ENCODE peak calls at places on chromosomes 2 and 18, in eight cellular contexts. H, I, M, R, X, C, K and G are unnamed samples.
A peak's percentile ranks its signal among the peaks of the same experiment; 100 is the strongest.

GRCh38 chr2:66305714-66306113 is 129.2 kb upstream of the MEIS1 start:
- DNase-seq in H (no peak), I (no peak), M (peak; percentile 44), R (peak; percentile 2), X (no peak), C (no peak), K (peak; percentile 89), G (peak; percentile 1)

GRCh38 chr18:9825571-9826073 is 60.2 kb upstream of the TXNDC2 start:
- DNase-seq in H (no peak), I (peak; percentile 95), M (no peak), R (peak; percentile 96), X (no peak), C (peak; percentile 89), K (peak; percentile 97), G (peak; percentile 96)

GRCh38 chr2:25614711-25615110 is 58.7 kb downstream of the DTNB start:
- DNase-seq in H (no peak), I (no peak), M (no peak), R (no peak), X (no peak), C (no peak), K (no peak), G (no peak)

GRCh38 chr2:27204566-27204965 is 7.3 kb upstream of the ATRAID start:
- DNase-seq in H (no peak), I (no peak), M (no peak), R (no peak), X (no peak), C (no peak), K (no peak), G (no peak)

GRCh38 chr2:48852938-48853337 is 97.4 kb upstream of the LHCGR start:
- DNase-seq in H (no peak), I (no peak), M (no peak), R (peak; percentile 97), X (no peak), C (peak; percentile 1), K (peak; percentile 77), G (peak; percentile 95)

GRCh38 chr2:96550787-96551604 is 14.4 kb downstream of the ARID5A start:
- DNase-seq in H (no peak), I (no peak), M (peak; percentile 12), R (no peak), X (no peak), C (no peak), K (no peak), G (no peak)

GRCh38 chr2:69082430-69082997 is 69.5 kb downstream of the ANTXR1 start:
- DNase-seq in H (no peak), I (peak; percentile 95), M (no peak), R (peak; percentile 90), X (no peak), C (peak; percentile 99), K (peak; percentile 85), G (peak; percentile 70)

GRCh38 chr18:35672897-35673296 is 91.4 kb downstream of the GALNT1 start:
- DNase-seq in H (no peak), I (peak; percentile 90), M (no peak), R (peak; percentile 77), X (no peak), C (no peak), K (peak; percentile 58), G (peak; percentile 8)

DNA sequence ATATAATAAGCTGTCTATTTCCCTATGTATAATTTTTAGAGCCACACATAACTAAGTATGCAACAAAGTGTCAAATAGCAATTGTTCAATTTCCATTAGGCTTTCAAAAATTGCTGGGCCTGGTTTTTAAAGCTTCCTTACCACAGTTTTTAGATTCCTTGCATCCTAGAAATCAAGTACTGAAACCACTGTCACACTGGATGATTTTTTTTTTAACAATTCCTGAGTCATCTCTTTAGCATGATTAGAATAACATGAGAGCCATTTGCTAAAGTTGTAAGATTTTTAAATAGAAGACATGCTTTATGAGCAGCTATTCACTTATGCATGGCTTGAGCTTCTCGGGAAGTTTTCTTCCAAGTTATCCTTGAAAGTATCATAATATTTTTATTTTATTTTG is 319.5 kb upstream of the NXPH2 start:
- DNase-seq in H (no peak), I (no peak), M (no peak), R (no peak), X (no peak), C (no peak), K (no peak), G (peak; percentile 25)
- H3K4me2 ChIP-seq in H (no peak overlapping the region), I (no peak overlapping the region), M (no peak overlapping the region), R (no peak overlapping the region), X (no peak overlapping the region), C (no peak overlapping the region), K (no peak overlapping the region), G (no peak overlapping the region)

GRCh38 chr2:207530160-207531023 is 630 bp downstream of the CREB1 start:
- DNase-seq in H (peak; percentile 37), I (peak; percentile 45), M (peak; percentile 82), R (no peak), X (peak; percentile 65), C (peak; percentile 69), K (peak; percentile 49), G (no peak)

GRCh38 chr2:207532676-207533075 is 2.9 kb downstream of the CREB1 start:
- DNase-seq in H (no peak), I (no peak), M (no peak), R (no peak), X (no peak), C (no peak), K (no peak), G (no peak)

GRCh38 chr2:207528980-207529329 is 807 bp upstream of the CREB1 start:
- DNase-seq in H (peak; percentile 20), I (peak; percentile 46), M (no peak), R (no peak), X (peak; percentile 61), C (peak; percentile 65), K (peak; percentile 26), G (no peak)

GRCh38 chr2:207529330-207530159 is at the start of gene CREB1:
- DNase-seq in H (peak; percentile 99), I (peak; percentile 99), M (peak; percentile 98), R (peak; percentile 98), X (peak; percentile 99), C (peak; percentile 99), K (peak; percentile 98), G (peak; percentile 98)

DNA sequence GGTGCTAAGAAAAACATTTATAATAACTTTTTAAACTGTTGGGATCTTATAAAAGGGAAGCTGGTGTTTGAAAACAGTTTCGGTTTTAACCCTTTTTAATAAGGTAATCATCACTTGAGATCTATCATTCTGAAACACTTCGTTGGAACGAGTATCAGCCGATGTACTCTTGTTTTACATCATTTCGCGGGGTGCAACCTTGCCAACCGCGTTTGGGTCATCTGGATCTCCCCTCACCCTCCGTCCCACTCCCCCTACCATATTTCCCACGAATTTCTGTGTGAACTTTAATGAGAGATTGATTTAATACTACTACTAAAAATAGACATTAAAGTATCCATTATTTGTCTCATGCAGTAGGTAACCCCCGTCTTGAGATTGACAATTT is 1.3 kb downstream of the CREB1 start:
- DNase-seq in H (peak; percentile 34), I (no peak), M (peak; percentile 19), R (no peak), X (no peak), C (no peak), K (peak; percentile 35), G (no peak)
- H3K4me1 ChIP-seq in H (peaks cover 3% of the 10 kb centered on the region), I (peaks cover 25% of the 10 kb centered on the region), M (peaks cover 9% of the 10 kb centered on the region), R (no peaks in the 10 kb centered on the region), X (peaks cover 53% of the 10 kb centered on the region), C (peaks cover 9% of the 10 kb centered on the region), K (no peaks in the 10 kb centered on the region), G (peaks cover 3% of the 10 kb centered on the region)

GRCh38 chr2:75609334-75609689 is 37.3 kb upstream of the MRPL19 start:
- DNase-seq in H (no peak), I (no peak), M (no peak), R (no peak), X (no peak), C (no peak), K (no peak), G (no peak)

GRCh38 chr2:75608684-75609333 is 37.8 kb upstream of the MRPL19 start:
- DNase-seq in H (peak; percentile 59), I (peak; percentile 80), M (peak; percentile 80), R (peak; percentile 47), X (peak; percentile 67), C (peak; percentile 57), K (peak; percentile 51), G (no peak)

GRCh38 chr2:75609937-75610508 is 36.6 kb upstream of the MRPL19 start:
- DNase-seq in H (no peak), I (peak; percentile 29), M (no peak), R (peak; percentile 36), X (peak; percentile 43), C (no peak), K (no peak), G (peak; percentile 60)

GRCh38 chr2:75612108-75612861 is 34.3 kb upstream of the MRPL19 start:
- DNase-seq in H (no peak), I (no peak), M (no peak), R (no peak), X (no peak), C (no peak), K (no peak), G (no peak)

DNA sequence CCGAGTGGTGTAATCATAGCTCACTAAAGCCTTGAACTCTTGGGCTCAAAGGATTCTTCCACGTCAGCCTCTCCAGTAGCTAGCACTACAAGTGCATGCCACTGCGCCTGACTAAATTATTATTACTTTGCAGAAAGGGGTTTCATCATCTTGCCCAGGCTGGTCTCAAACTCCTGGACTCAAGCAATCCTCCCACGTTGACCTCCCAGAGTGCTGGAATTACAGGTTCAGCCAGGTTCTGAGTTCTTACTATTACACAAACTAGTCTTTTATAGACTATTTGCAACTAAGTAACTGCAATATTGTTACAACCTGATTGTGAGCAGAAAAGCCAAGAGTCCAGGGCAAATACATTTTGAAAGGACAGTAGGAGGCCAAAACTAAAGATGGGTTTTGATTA is 35.9 kb upstream of the MRPL19 start:
- DNase-seq in H (no peak), I (no peak), M (no peak), R (no peak), X (no peak), C (no peak), K (no peak), G (no peak)
- H3K27me3 ChIP-seq in H (no peaks in the 10 kb centered on the region), I (no peaks in the 10 kb centered on the region), M (no peaks in the 10 kb centered on the region), R (peaks cover 24% of the 10 kb centered on the region), X (no peaks in the 10 kb centered on the region), C (peaks cover 24% of the 10 kb centered on the region), K (peaks cover 10% of the 10 kb centered on the region), G (no peaks in the 10 kb centered on the region)

GRCh38 chr2:11385222-11385621 is 40.8 kb upstream of the ROCK2 start:
- DNase-seq in H (no peak), I (no peak), M (no peak), R (no peak), X (no peak), C (no peak), K (no peak), G (no peak)

GRCh38 chr2:11387831-11388230 is 43.4 kb upstream of the ROCK2 start:
- DNase-seq in H (no peak), I (peak; percentile 48), M (no peak), R (no peak), X (no peak), C (no peak), K (no peak), G (no peak)

GRCh38 chr2:11387100-11387390 is 42.6 kb upstream of the ROCK2 start:
- DNase-seq in H (no peak), I (peak; percentile 37), M (peak; percentile 80), R (no peak), X (no peak), C (peak; percentile 43), K (no peak), G (no peak)

GRCh38 chr2:11388262-11389047 is 44.0 kb upstream of the ROCK2 start:
- DNase-seq in H (no peak), I (peak; percentile 23), M (no peak), R (no peak), X (no peak), C (no peak), K (no peak), G (no peak)

DNA sequence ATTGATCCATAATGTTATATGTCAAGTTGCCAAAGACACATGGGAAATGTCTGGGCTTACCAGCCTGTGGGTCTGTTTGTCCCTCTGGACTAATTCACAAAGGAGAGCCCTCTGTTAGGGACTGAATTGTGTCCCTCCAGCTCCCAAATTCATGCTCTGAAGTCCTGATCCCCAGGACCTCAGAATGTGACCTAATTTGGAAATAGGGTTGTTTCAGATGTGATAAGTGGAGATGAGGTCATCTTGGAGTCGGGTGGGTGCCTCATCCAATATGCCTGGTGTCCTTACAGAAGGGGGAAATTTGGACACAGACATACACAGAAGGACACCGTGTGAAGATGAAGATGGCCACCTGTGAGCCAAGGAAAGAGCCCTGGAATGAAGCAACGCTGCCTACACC is 41.4 kb upstream of the ROCK2 start:
- DNase-seq in H (no peak), I (no peak), M (no peak), R (no peak), X (no peak), C (no peak), K (no peak), G (no peak)
- H3K4me2 ChIP-seq in H (no peak overlapping the region), I (peak overlapping the region; percentile 55), M (peak overlapping the region; percentile 52), R (no peak overlapping the region), X (no peak overlapping the region), C (no peak overlapping the region), K (no peak overlapping the region), G (no peak overlapping the region)